ENCODE peak calls at places on chromosome 6, in seven cellular contexts. L is uterus, K is A549, A is suprapubic skin, E is heart left ventricle, J is right lobe of liver, V is sigmoid colon. O is an unnamed sample.
A peak's percentile ranks its signal among the peaks of the same experiment; 100 is the strongest.

GRCh38 chr6:17212541-17213371 is 68.4 kb upstream of the RBM24 start:
- DNase-seq in L (peak; percentile 56), K (no peak), A (no peak), E (peak; percentile 59), J (no peak), V (peak; percentile 68), O (no peak)

GRCh38 chr6:43761666-43762409 is 8.2 kb upstream of the VEGFA start:
- DNase-seq in L (no peak), K (no peak), A (no peak), E (no peak), J (no peak), V (peak; percentile 40), O (no peak)

GRCh38 chr6:128244751-128245405 is 275.5 kb downstream of the PTPRK start:
- DNase-seq in L (no peak), K (no peak), A (no peak), E (no peak), J (no peak), V (no peak), O (no peak)

GRCh38 chr6:27623103-27623502 is 150.2 kb upstream of the ZNF184 start:
- DNase-seq in L (no peak), K (no peak), A (no peak), E (no peak), J (no peak), V (no peak), O (no peak)

GRCh38 chr6:15888798-15889772 is 226.3 kb upstream of the DTNBP1 start:
- DNase-seq in L (no peak), K (no peak), A (no peak), E (peak; percentile 31), J (no peak), V (no peak), O (no peak)

GRCh38 chr6:38773338-38773737 is 58.2 kb downstream of the DNAH8 start:
- DNase-seq in L (no peak), K (peak; percentile 24), A (no peak), E (no peak), J (no peak), V (no peak), O (no peak)

GRCh38 chr6:15475872-15476271 is 187.0 kb downstream of the DTNBP1 start:
- DNase-seq in L (no peak), K (no peak), A (no peak), E (no peak), J (no peak), V (no peak), O (no peak)

GRCh38 chr6:149218471-149218870 is 99.0 kb upstream of the TAB2 start:
- DNase-seq in L (no peak), K (no peak), A (no peak), E (no peak), J (no peak), V (no peak), O (no peak)

GRCh38 chr6:16244446-16244845 is 6.1 kb downstream of the GMPR start:
- DNase-seq in L (no peak), K (no peak), A (no peak), E (peak; percentile 72), J (no peak), V (no peak), O (no peak)

GRCh38 chr6:15259766-15260098 is 13.9 kb downstream of the JARID2 start:
- DNase-seq in L (no peak), K (no peak), A (no peak), E (no peak), J (no peak), V (no peak), O (no peak)

GRCh38 chr6:143005816-143006215 is 54.9 kb upstream of the AIG1 start:
- DNase-seq in L (no peak), K (no peak), A (no peak), E (no peak), J (no peak), V (no peak), O (no peak)

GRCh38 chr6:33840064-33840926 is 36.5 kb upstream of the MLN start:
- DNase-seq in L (no peak), K (peak; percentile 95), A (no peak), E (no peak), J (no peak), V (no peak), O (no peak)

GRCh38 chr6:3620389-3620788 is 131.1 kb downstream of the PXDC1 start:
- DNase-seq in L (no peak), K (no peak), A (no peak), E (no peak), J (no peak), V (no peak), O (peak; percentile 37)

GRCh38 chr6:107491059-107491609 is 1.2 kb downstream of the SOBP start:
- DNase-seq in L (peak; percentile 75), K (peak; percentile 3), A (no peak), E (peak; percentile 82), J (peak; percentile 69), V (peak; percentile 91), O (no peak)

DNA sequence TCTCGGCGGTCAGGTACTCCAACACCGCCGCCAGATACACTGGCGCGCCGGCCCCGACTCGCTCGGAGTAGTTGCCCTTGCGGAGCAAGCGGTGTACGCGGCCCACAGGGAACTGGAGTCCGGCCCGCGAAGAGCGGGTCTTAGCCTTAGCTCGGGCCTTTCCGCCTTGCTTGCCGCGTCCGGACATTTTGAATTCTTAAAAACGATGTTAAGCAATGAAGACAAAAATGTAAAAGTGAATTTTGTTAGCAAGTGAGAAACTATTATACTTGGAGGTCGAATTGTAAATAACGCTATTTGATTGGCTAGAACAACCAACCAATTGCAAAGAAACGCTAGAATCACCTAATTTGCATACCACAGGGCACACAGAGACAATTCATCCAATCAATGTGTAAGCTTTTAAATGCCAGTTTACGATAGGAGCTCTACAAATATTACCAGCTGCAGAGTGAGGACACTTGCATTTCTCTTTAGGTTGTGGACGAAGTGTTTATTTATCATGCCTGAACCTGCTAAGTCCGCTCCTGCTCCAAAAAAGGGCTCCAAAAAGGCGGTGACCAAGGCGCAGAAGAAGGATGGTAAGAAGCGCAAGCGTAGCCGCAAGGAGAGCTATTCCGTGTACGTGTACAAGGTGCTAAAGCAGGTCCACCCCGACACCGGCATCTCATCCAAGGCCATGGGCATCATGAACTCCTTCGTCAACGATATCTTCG is 112.0 kb downstream of the HFE start:
- DNase-seq in L (peak; percentile 62), K (peak; percentile 52), A (no peak), E (peak; percentile 69), J (peak; percentile 80), V (peak; percentile 85), O (peak; percentile 94)
- TF ChIP-seq POLR2A in L (peak; percentile 90), K (no peak), A (no peak), E (peak; percentile 74), J (peak; percentile 90), V (peak; percentile 95), O (peak; percentile 59)

GRCh38 chr6:30930506-30930905 is 1.5 kb downstream of the SFTA2 start:
- DNase-seq in L (no peak), K (no peak), A (no peak), E (no peak), J (no peak), V (no peak), O (no peak)

GRCh38 chr6:30928677-30929076 is 3.3 kb downstream of the SFTA2 start:
- DNase-seq in L (no peak), K (peak; percentile 35), A (no peak), E (no peak), J (no peak), V (no peak), O (no peak)

GRCh38 chr6:30931272-30931671 is 698 bp downstream of the SFTA2 start:
- DNase-seq in L (no peak), K (no peak), A (no peak), E (no peak), J (no peak), V (no peak), O (no peak)

GRCh38 chr6:30922447-30922852 is 8.4 kb downstream of the VARS2 start:
- DNase-seq in L (no peak), K (no peak), A (no peak), E (no peak), J (no peak), V (no peak), O (no peak)

DNA sequence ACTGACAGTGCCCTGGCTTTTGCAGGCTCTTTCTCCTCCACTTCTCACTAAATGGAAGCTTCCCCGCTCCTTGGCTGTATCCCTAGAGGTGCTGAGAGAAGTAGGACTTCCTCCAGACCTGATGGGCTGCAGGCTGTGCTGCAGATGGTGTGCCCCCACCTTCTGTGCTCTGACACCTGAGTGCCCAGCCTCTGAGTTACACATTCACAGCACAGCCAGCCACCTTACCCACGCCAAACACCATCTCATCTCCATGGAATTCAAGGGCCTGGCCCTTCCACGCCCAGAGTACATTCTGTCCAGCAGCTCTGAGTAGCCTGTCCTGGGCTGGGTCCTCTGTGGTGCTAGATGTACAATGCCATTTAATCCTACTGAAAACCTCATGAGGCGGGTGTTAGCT is 5.3 kb downstream of the SFTA2 start:
- DNase-seq in L (no peak), K (peak; percentile 30), A (no peak), E (peak; percentile 46), J (no peak), V (no peak), O (no peak)
- TF ChIP-seq POLR2A in L (no peak), K (no peak), A (no peak), E (no peak), J (no peak), V (no peak), O (no peak)

DNA sequence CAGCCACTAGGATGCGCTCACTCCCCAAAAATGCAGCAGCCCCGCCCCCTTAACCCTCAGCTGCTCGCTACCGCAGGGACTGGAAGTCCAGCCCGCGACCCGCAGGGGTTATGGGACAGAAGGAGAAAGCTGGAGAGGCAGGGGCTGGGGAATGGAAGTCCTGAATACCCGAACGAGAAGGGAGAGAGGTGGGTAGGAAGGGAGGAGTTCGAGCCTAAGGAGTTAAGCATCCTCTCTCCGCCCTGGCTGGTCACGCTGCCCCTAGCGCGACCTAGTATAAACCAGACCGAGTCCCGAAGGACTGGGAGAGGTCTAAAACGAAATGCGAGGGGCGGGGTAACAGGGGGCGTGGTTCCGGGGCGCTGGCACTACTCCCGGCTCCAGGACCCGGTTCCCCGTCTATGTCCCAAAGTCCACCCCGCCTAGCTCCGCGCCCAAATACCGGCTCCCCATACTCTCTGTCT is 448 bp upstream of the DDAH2 start:
- DNase-seq in L (peak; percentile 96), K (peak; percentile 85), A (peak; percentile 96), E (peak; percentile 94), J (peak; percentile 95), V (peak; percentile 97), O (peak; percentile 97)
- TF ChIP-seq POLR2A in L (peak; percentile 29), K (peak; percentile 35), A (no peak), E (peak; percentile 57), J (peak; percentile 64), V (peak; percentile 23), O (no peak)

GRCh38 chr6:95802978-95803377 is 212.8 kb upstream of the FUT9 start:
- DNase-seq in L (no peak), K (no peak), A (no peak), E (no peak), J (no peak), V (no peak), O (no peak)

GRCh38 chr6:95803889-95804288 is 211.9 kb upstream of the FUT9 start:
- DNase-seq in L (no peak), K (no peak), A (no peak), E (no peak), J (no peak), V (no peak), O (no peak)

GRCh38 chr6:95804847-95805541 is 210.8 kb upstream of the FUT9 start:
- DNase-seq in L (no peak), K (no peak), A (no peak), E (no peak), J (no peak), V (no peak), O (no peak)

DNA sequence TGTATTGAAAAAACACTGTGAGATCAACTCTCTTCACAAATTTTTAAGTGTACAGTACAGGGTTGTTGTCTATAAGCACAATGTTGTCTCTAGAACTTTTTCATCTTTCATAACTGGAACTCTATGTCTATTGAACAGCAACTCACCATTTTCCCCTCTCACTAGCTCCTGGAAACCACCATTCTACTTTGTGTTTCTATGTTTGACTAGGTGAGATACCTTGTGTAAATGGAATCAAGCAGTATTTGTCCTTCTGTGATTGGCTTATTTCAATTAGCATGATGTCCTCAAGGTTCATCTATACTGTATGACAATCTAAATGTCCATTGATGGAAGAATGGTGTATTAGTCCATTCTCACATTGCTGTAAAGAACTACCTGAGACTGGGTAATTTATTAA is 210.1 kb upstream of the FUT9 start:
- DNase-seq in L (no peak), K (no peak), A (no peak), E (no peak), J (no peak), V (no peak), O (no peak)
- TF ChIP-seq POLR2A in L (no peak), K (no peak), A (no peak), E (no peak), J (no peak), V (no peak), O (no peak)